ENCODE peak calls at places on chromosomes 4 and X, in ten cellular contexts. F is glutamatergic neuron; Z is amniotic stem cell; W is NCI-H1417 treated with DMSO at 0.1 percent for 48 hours; O is activated CD4-positive, alpha-beta T cell treated with anti-CD3 and anti-CD28 coated beads, Interleukin-2, amount 50 U/mL, for 1 hour; I is iPS DF 19.7; U is left cardiac atrium; X is activated naive CD4-positive, alpha-beta T cell; H is tibial nerve; S is activated CD8-positive, alpha-beta memory T cell treated with anti-CD3 and anti-CD28 coated beads for 4 hours. L is an unnamed sample.

GRCh38 chrX:110004970-110005369 is 2.1 kb downstream of the TMEM164 start:
- DNase-seq in F (no peak), Z (no peak), W (no peak), O (no peak), I (no peak), U (no peak), X (no peak), H (no peak), S (no peak), L (no peak)

GRCh38 chr4:3786196-3786869 is 20.1 kb downstream of the ADRA2C start:
- DNase-seq in F (no peak), Z (no peak), W (no peak), O (no peak), I (no peak), U (no peak), X (no peak), H (no peak), S (no peak), L (no peak)

GRCh38 chrX:132025085-132025484 is 2.0 kb downstream of the STK26 start:
- DNase-seq in F (no peak), Z (no peak), W (no peak), O (no peak), I (no peak), U (no peak), X (no peak), H (no peak), S (no peak), L (no peak)

GRCh38 chrX:68177542-68177941 is 255.8 kb downstream of the OPHN1 start:
- DNase-seq in F (no peak), Z (no peak), W (no peak), O (no peak), I (no peak), U (no peak), X (no peak), H (peak), S (no peak), L (no peak)

GRCh38 chr4:4284827-4285618 is 4.9 kb downstream of the LYAR start:
- DNase-seq in F (no peak), Z (no peak), W (no peak), O (no peak), I (no peak), U (peak), X (no peak), H (no peak), S (no peak), L (no peak)

GRCh38 chr4:3296651-3297050 is 3.8 kb downstream of the RGS12 start:
- DNase-seq in F (no peak), Z (no peak), W (no peak), O (no peak), I (no peak), U (no peak), X (no peak), H (no peak), S (no peak), L (no peak)

GRCh38 chrX:17617794-17618193 is 119.5 kb upstream of the SCML1 start:
- DNase-seq in F (no peak), Z (no peak), W (no peak), O (no peak), I (no peak), U (no peak), X (no peak), H (no peak), S (no peak), L (no peak)

GRCh38 chr4:23001478-23001877 is 308.7 kb downstream of the GBA3 start:
- DNase-seq in F (no peak), Z (no peak), W (no peak), O (no peak), I (no peak), U (no peak), X (no peak), H (no peak), S (no peak), L (no peak)

GRCh38 chr4:121863787-121864186 is 6.5 kb downstream of the BBS7 start:
- DNase-seq in F (no peak), Z (no peak), W (no peak), O (no peak), I (no peak), U (no peak), X (no peak), H (no peak), S (no peak), L (no peak)

GRCh38 chrX:107674480-107675364 is 46.4 kb downstream of the PRPS1 start:
- DNase-seq in F (peak), Z (no peak), W (no peak), O (peak), I (no peak), U (peak), X (no peak), H (peak), S (peak), L (peak)

GRCh38 chr4:45795165-45795564 is 328.7 kb downstream of the GABRG1 start:
- DNase-seq in F (no peak), Z (no peak), W (no peak), O (no peak), I (no peak), U (peak), X (no peak), H (peak), S (no peak), L (no peak)

GRCh38 chr4:26953361-26953760 is 92.7 kb downstream of the STIM2 start:
- DNase-seq in F (no peak), Z (no peak), W (no peak), O (no peak), I (no peak), U (no peak), X (no peak), H (no peak), S (no peak), L (no peak)

GRCh38 chr4:26020083-26020668 is 106.2 kb downstream of the SMIM20 start:
- DNase-seq in F (no peak), Z (no peak), W (no peak), O (no peak), I (no peak), U (no peak), X (no peak), H (no peak), S (no peak), L (no peak)

GRCh38 chr4:153346031-153346430 is 1.5 kb downstream of the MND1 start:
- DNase-seq in F (no peak), Z (no peak), W (no peak), O (no peak), I (no peak), U (no peak), X (no peak), H (no peak), S (no peak), L (no peak)

GRCh38 chr4:20323991-20324390 is 72.3 kb downstream of the SLIT2 start:
- DNase-seq in F (no peak), Z (no peak), W (no peak), O (no peak), I (no peak), U (no peak), X (no peak), H (no peak), S (no peak), L (no peak)

GRCh38 chr4:158906073-158906472 is 137.2 kb downstream of the FNIP2 start:
- DNase-seq in F (no peak), Z (no peak), W (no peak), O (no peak), I (no peak), U (no peak), X (no peak), H (no peak), S (no peak), L (no peak)

GRCh38 chr4:123260429-123261052 is 136.1 kb upstream of the SPRY1 start:
- DNase-seq in F (no peak), Z (no peak), W (no peak), O (no peak), I (no peak), U (no peak), X (no peak), H (no peak), S (no peak), L (no peak)

GRCh38 chrX:154013614-154014360 is 5.9 kb downstream of the IRAK1 start:
- DNase-seq in F (peak), Z (no peak), W (no peak), O (peak), I (no peak), U (no peak), X (no peak), H (no peak), S (no peak), L (peak)

GRCh38 chr4:56755901-56756300 is 65.6 kb downstream of the SPINK2 start:
- DNase-seq in F (no peak), Z (no peak), W (no peak), O (no peak), I (no peak), U (no peak), X (no peak), H (no peak), S (no peak), L (no peak)

GRCh38 chr4:183961772-183962171 is 56.7 kb downstream of the STOX2 start:
- DNase-seq in F (no peak), Z (no peak), W (no peak), O (no peak), I (no peak), U (no peak), X (no peak), H (no peak), S (no peak), L (no peak)

GRCh38 chr4:83876047-83876446 is 340.1 kb downstream of the GPAT3 start:
- DNase-seq in F (no peak), Z (no peak), W (no peak), O (no peak), I (no peak), U (no peak), X (no peak), H (no peak), S (no peak), L (peak)

GRCh38 chrX:150833454-150834056 is 64.9 kb downstream of the CD99L2 start:
- DNase-seq in F (no peak), Z (no peak), W (no peak), O (no peak), I (no peak), U (no peak), X (no peak), H (no peak), S (no peak), L (no peak)

GRCh38 chrX:64204252-64204651 is 1.3 kb downstream of the AMER1 start:
- DNase-seq in F (peak), Z (no peak), W (no peak), O (no peak), I (no peak), U (peak), X (no peak), H (no peak), S (no peak), L (no peak)

L was measured in WERI-Rb-1.